ENCODE peak calls at places on chromosome 4, in five cellular contexts. U is IMR-90, C is mesendoderm, L is neuronal stem cell, H is mesenchymal stem cell. F is an unnamed sample.

GRCh38 chr4:101201421-101201820 is 145.9 kb downstream of the PPP3CA start:
- DNase-seq in C (no peak), L (no peak), H (peak), U (no peak), F (no peak)

GRCh38 chr4:183333983-183334382 is 11.8 kb upstream of the CLDN24 start:
- DNase-seq in U (peak), H (peak), C (peak), L (no peak), F (no peak)

GRCh38 chr4:47050986-47051725 is 19.8 kb downstream of the GABRB1 start:
- DNase-seq in H (no peak), C (peak), L (no peak), U (no peak), F (no peak)

GRCh38 chr4:93228021-93228420 is 600.5 kb upstream of the ATOH1 start:
- DNase-seq in H (no peak), L (no peak), C (no peak), U (no peak), F (no peak)

GRCh38 chr4:6885953-6886557 is 23.6 kb upstream of the TBC1D14 start:
- DNase-seq in C (peak), H (peak), L (no peak), U (peak), F (peak)

GRCh38 chr4:79198886-79199591 is 126.8 kb downstream of the NAA11 start:
- DNase-seq in C (peak), H (no peak), L (no peak), U (no peak), F (no peak)

GRCh38 chr4:20422398-20422797 is 170.7 kb downstream of the SLIT2 start:
- DNase-seq in C (peak), H (peak), U (peak), L (peak), F (peak)

GRCh38 chr4:110196871-110197420 is 1.5 kb downstream of the ELOVL6 start:
- DNase-seq in C (peak), U (peak), L (no peak), H (no peak), F (peak)

GRCh38 chr4:55547461-55547770 is 707 bp upstream of the CLOCK start:
- DNase-seq in C (no peak), L (no peak), U (no peak), H (no peak), F (peak)

GRCh38 chr4:26870576-26871260 is 10.1 kb downstream of the STIM2 start:
- DNase-seq in H (no peak), C (peak), L (no peak), U (no peak), F (peak)

GRCh38 chr4:23889814-23890269 is at the start of gene PPARGC1A:
- DNase-seq in U (peak), L (peak), H (peak), C (peak), F (no peak)

GRCh38 chr4:156347412-156348075 is 393.9 kb upstream of the CTSO start:
- DNase-seq in L (no peak), U (peak), H (peak), C (peak), F (peak)

GRCh38 chr4:143699331-143700059 is 980 bp downstream of the FREM3 start:
- DNase-seq in H (no peak), C (no peak), L (no peak), U (no peak), F (no peak)
- H2BK5ac ChIP-seq in H (no peak), C (no peak), L (no peak), U (no peak), F (no peak)

GRCh38 chr4:68410643-68411042 is 36.6 kb upstream of the TMPRSS11E start:
- DNase-seq in H (no peak), C (peak), L (no peak), U (no peak), F (no peak)

GRCh38 chr4:68406479-68406859 is 40.8 kb upstream of the TMPRSS11E start:
- DNase-seq in L (no peak), H (no peak), U (no peak), C (no peak), F (no peak)

GRCh38 chr4:68404153-68404552 is 43.1 kb upstream of the TMPRSS11E start:
- DNase-seq in C (peak), H (no peak), U (no peak), L (no peak), F (no peak)

GRCh38 chr4:68407868-68408190 is 39.4 kb upstream of the TMPRSS11E start:
- DNase-seq in U (no peak), H (no peak), L (no peak), C (peak), F (no peak)

DNA sequence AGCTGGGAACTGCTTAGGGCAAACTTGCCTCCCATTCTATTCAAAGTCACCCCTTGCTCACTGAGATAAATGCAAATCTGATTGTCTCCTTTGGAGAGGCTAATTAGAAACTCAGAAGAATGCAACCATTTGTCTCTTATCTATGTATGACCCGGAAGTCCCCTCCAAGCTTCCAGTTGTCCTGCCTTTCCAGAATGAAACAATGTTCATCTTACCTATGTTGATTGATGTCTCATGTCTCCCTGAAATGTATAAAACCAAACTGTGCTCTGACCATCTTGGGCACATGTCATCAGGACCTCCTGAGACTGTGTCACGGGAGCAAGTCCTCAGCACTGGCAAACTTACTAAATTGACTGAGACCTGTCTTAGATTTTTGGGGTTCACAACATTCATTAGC is 37.1 kb upstream of the TMPRSS11E start:
- DNase-seq in U (no peak), H (no peak), L (no peak), C (peak), F (no peak)
- H2BK5ac ChIP-seq in U (no peak), H (no peak), L (no peak), C (peak), F (no peak)

DNA sequence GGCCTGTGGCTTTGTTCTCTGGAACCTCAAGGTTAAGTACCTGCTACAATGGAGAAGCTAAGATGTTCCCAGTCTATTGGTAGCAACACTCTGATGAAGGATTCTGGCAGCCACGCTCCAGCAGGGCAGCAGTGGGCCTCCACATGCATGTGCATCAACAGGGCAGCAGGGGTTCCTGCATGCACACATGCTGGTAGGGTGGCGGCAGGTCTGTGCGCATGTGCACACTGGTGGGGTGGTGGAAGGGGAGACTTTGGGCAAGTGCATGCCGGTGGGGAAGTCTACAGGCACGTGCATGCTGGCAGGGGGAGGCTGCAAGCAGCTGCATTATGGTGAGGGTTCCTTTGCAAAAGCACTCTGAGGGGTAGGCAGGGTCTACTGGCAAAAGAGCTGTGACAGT is 160.7 kb downstream of the NKX6-1 start:
- DNase-seq in L (no peak), C (no peak), H (no peak), U (no peak), F (no peak)
- H2BK5ac ChIP-seq in L (no peak), C (no peak), H (no peak), U (no peak), F (no peak)

GRCh38 chr4:8355864-8356565 is 84.5 kb downstream of the ACOX3 start:
- DNase-seq in U (peak), C (peak), H (peak), L (no peak), F (no peak)

GRCh38 chr4:8355306-8355705 is 85.2 kb downstream of the ACOX3 start:
- DNase-seq in H (no peak), L (no peak), C (no peak), U (peak), F (peak)

GRCh38 chr4:8359193-8359592 is 81.3 kb downstream of the ACOX3 start:
- DNase-seq in H (no peak), C (no peak), U (no peak), L (no peak), F (no peak)

GRCh38 chr4:8353912-8354453 is 84.4 kb downstream of the HTRA3 start:
- DNase-seq in H (peak), U (peak), L (no peak), C (no peak), F (no peak)

GRCh38 chr4:8356856-8357255 is 83.7 kb downstream of the ACOX3 start:
- DNase-seq in C (no peak), H (no peak), U (no peak), L (no peak), F (no peak)
- H2BK5ac ChIP-seq in C (no peak), H (no peak), U (no peak), L (no peak), F (no peak)

GRCh38 chr4:3851211-3851610 is 85.0 kb downstream of the ADRA2C start:
- DNase-seq in C (peak), L (no peak), H (no peak), U (peak), F (peak)
- H2BK5ac ChIP-seq in C (peak), L (no peak), H (no peak), U (no peak), F (no peak)

GRCh38 chr4:69060651-69061308 is 35.5 kb upstream of the UGT2B7 start:
- DNase-seq in L (no peak), H (peak), C (peak), U (no peak), F (no peak)

GRCh38 chr4:69058410-69059059 is 37.7 kb upstream of the UGT2B7 start:
- DNase-seq in H (no peak), C (no peak), L (no peak), U (no peak), F (no peak)

GRCh38 chr4:69056921-69057562 is 39.2 kb upstream of the UGT2B7 start:
- DNase-seq in C (no peak), L (no peak), H (peak), U (peak), F (no peak)

GRCh38 chr4:69054578-69055200 is 41.6 kb upstream of the UGT2B7 start:
- DNase-seq in C (no peak), L (no peak), H (peak), U (peak), F (no peak)

GRCh38 chr4:69057620-69058409 is 38.5 kb upstream of the UGT2B7 start:
- DNase-seq in H (peak), L (peak), U (peak), C (peak), F (no peak)
- H2BK5ac ChIP-seq in H (peak), L (no peak), U (peak), C (no peak), F (no peak)

F was measured in trophoblast cell.